ENCODE peak calls at places on chromosomes 2 and 18, in nine cellular contexts. A, O, D, Q, G, T, X, L and M are unnamed samples.

GRCh38 chr18:76522104-76522503 is 27.1 kb upstream of the ZNF516 start:
- DNase-seq in A (no peak), O (no peak), D (no peak), Q (no peak), G (no peak), T (no peak), X (no peak), L (no peak), M (no peak)

GRCh38 chr2:98457045-98457696 is 12.5 kb downstream of the INPP4A start:
- DNase-seq in A (peak; percentile 98), O (peak; percentile 44), D (peak; percentile 83), Q (no peak), G (no peak), T (peak; percentile 90), X (peak; percentile 60), L (no peak), M (no peak)

GRCh38 chr2:241858206-241859016 is at the start of gene PDCD1:
- DNase-seq in A (no peak), O (peak; percentile 57), D (no peak), Q (no peak), G (no peak), T (no peak), X (no peak), L (peak; percentile 84), M (no peak)

GRCh38 chr2:101251844-101252407 is 760 bp upstream of the CNOT11 start:
- DNase-seq in A (no peak), O (peak; percentile 55), D (no peak), Q (peak; percentile 73), G (peak; percentile 75), T (no peak), X (no peak), L (no peak), M (peak; percentile 74)

GRCh38 chr2:25677877-25678276 is 4.5 kb upstream of the DTNB start:
- DNase-seq in A (no peak), O (no peak), D (no peak), Q (no peak), G (no peak), T (no peak), X (no peak), L (no peak), M (no peak)

GRCh38 chr18:23809411-23809810 is 120.2 kb downstream of the LAMA3 start:
- DNase-seq in A (no peak), O (no peak), D (no peak), Q (no peak), G (no peak), T (no peak), X (no peak), L (no peak), M (no peak)

GRCh38 chr2:203534486-203535077 is 519 bp downstream of the RAPH1 start:
- DNase-seq in A (no peak), O (no peak), D (no peak), Q (peak; percentile 67), G (peak; percentile 4), T (peak; percentile 17), X (peak; percentile 26), L (peak; percentile 59), M (no peak)

GRCh38 chr2:62195421-62196277 is at the start of gene B3GNT2:
- DNase-seq in A (peak; percentile 46), O (peak; percentile 82), D (no peak), Q (peak; percentile 89), G (peak; percentile 75), T (peak; percentile 61), X (peak; percentile 80), L (peak; percentile 94), M (peak; percentile 19)

GRCh38 chr2:222052934-222053367 is 245.8 kb downstream of the PAX3 start:
- DNase-seq in A (no peak), O (no peak), D (no peak), Q (no peak), G (peak; percentile 40), T (no peak), X (no peak), L (no peak), M (peak; percentile 22)

GRCh38 chr18:37422116-37422515 is 143.5 kb downstream of the CELF4 start:
- DNase-seq in A (no peak), O (no peak), D (no peak), Q (no peak), G (no peak), T (no peak), X (no peak), L (no peak), M (no peak)

GRCh38 chr2:26588576-26588975 is 52.6 kb downstream of the CIB4 start:
- DNase-seq in A (no peak), O (no peak), D (no peak), Q (no peak), G (no peak), T (no peak), X (no peak), L (no peak), M (no peak)

GRCh38 chr2:156466739-156467405 is 30.7 kb downstream of the GPD2 start:
- DNase-seq in A (peak; percentile 43), O (peak; percentile 27), D (peak; percentile 76), Q (no peak), G (peak; percentile 56), T (peak; percentile 83), X (no peak), L (no peak), M (no peak)

GRCh38 chr2:46020416-46020815 is 276.8 kb upstream of the EPAS1 start:
- DNase-seq in A (peak; percentile 33), O (no peak), D (no peak), Q (no peak), G (no peak), T (no peak), X (no peak), L (no peak), M (no peak)

GRCh38 chr2:124602759-124603158 is 577.7 kb downstream of the CNTNAP5 start:
- DNase-seq in A (no peak), O (no peak), D (no peak), Q (no peak), G (no peak), T (no peak), X (no peak), L (no peak), M (no peak)

GRCh38 chr18:34780856-34781255 is 70.8 kb downstream of the DTNA start:
- DNase-seq in A (no peak), O (no peak), D (no peak), Q (no peak), G (no peak), T (no peak), X (no peak), L (no peak), M (no peak)

GRCh38 chr2:72895759-72896281 is 8.6 kb downstream of the SPR start:
- DNase-seq in A (peak; percentile 50), O (peak; percentile 33), D (no peak), Q (no peak), G (no peak), T (peak; percentile 67), X (no peak), L (no peak), M (no peak)

GRCh38 chr2:219707496-219708285 is 80.3 kb downstream of the SLC4A3 start:
- DNase-seq in A (no peak), O (no peak), D (no peak), Q (no peak), G (no peak), T (peak; percentile 62), X (peak; percentile 54), L (no peak), M (no peak)

GRCh38 chr18:43620936-43621335 is 343.6 kb upstream of the SYT4 start:
- DNase-seq in A (peak; percentile 21), O (no peak), D (no peak), Q (peak; percentile 12), G (peak; percentile 43), T (peak; percentile 39), X (no peak), L (peak; percentile 30), M (no peak)

GRCh38 chr2:28662468-28663095 is 89.0 kb upstream of the PPP1CB start:
- DNase-seq in A (peak; percentile 71), O (no peak), D (no peak), Q (no peak), G (peak; percentile 22), T (peak; percentile 65), X (peak; percentile 64), L (no peak), M (no peak)

GRCh38 chr2:201264472-201265173 is 4.3 kb downstream of the CASP8 start:
- DNase-seq in A (peak; percentile 32), O (no peak), D (no peak), Q (no peak), G (no peak), T (no peak), X (no peak), L (no peak), M (no peak)

GRCh38 chr18:9838144-9838877 is 47.5 kb upstream of the TXNDC2 start:
- DNase-seq in A (no peak), O (peak; percentile 91), D (no peak), Q (no peak), G (peak; percentile 68), T (no peak), X (no peak), L (no peak), M (peak; percentile 56)

GRCh38 chr18:62187543-62188378 is 706 bp downstream of the RELCH start:
- DNase-seq in A (peak; percentile 23), O (peak; percentile 10), D (no peak), Q (peak; percentile 39), G (peak; percentile 26), T (peak; percentile 21), X (no peak), L (no peak), M (no peak)

GRCh38 chr2:241091734-241092445 is 10.2 kb downstream of the MTERF4 start:
- DNase-seq in A (no peak), O (no peak), D (no peak), Q (no peak), G (no peak), T (no peak), X (no peak), L (no peak), M (no peak)

GRCh38 chr2:50770299-50770698 is 261.6 kb downstream of the NRXN1 start:
- DNase-seq in A (no peak), O (no peak), D (no peak), Q (no peak), G (no peak), T (no peak), X (no peak), L (no peak), M (no peak)

GRCh38 chr18:75088021-75088506 is 120.9 kb downstream of the PTGR3 start:
- DNase-seq in A (no peak), O (no peak), D (no peak), Q (no peak), G (no peak), T (no peak), X (no peak), L (no peak), M (no peak)

GRCh38 chr2:71813315-71813714 is 334.3 kb downstream of the CYP26B1 start:
- DNase-seq in A (no peak), O (no peak), D (no peak), Q (no peak), G (no peak), T (no peak), X (no peak), L (no peak), M (no peak)

GRCh38 chr2:29309090-29310054 is 194.2 kb downstream of the CLIP4 start:
- DNase-seq in A (peak; percentile 66), O (peak; percentile 20), D (peak; percentile 20), Q (peak; percentile 67), G (peak; percentile 53), T (peak; percentile 66), X (peak; percentile 68), L (peak; percentile 63), M (peak; percentile 44)

GRCh38 chr2:173997269-173997668 is 32.1 kb upstream of the SP3 start:
- DNase-seq in A (no peak), O (no peak), D (no peak), Q (peak; percentile 79), G (no peak), T (peak; percentile 82), X (no peak), L (peak; percentile 56), M (no peak)

GRCh38 chr18:59459352-59460059 is 100.4 kb upstream of the LMAN1 start:
- DNase-seq in A (peak; percentile 59), O (no peak), D (no peak), Q (peak; percentile 5), G (peak; percentile 39), T (peak; percentile 83), X (peak; percentile 65), L (peak; percentile 49), M (peak; percentile 10)